ENCODE peak calls at places on chromosomes 12 and 14, in seven cellular contexts. One of them, this sample, is unnamed.

GRCh38 chr12:96034631-96035282 is 630 bp downstream of the LTA4H start:
- DNase-seq in tibial artery: peak
- DNase-seq in heart left ventricle: peak
- DNase-seq in hepatocyte: peak
- DNase-seq in adrenal gland: peak
- DNase-seq in stomach: no peak
- DNase-seq in body of pancreas: peak
- DNase-seq in this sample: no peak

GRCh38 chr14:64463198-64463597 is 2.1 kb upstream of the AKAP5 start:
- DNase-seq in tibial artery: no peak
- DNase-seq in heart left ventricle: no peak
- DNase-seq in hepatocyte: no peak
- DNase-seq in adrenal gland: no peak
- DNase-seq in stomach: no peak
- DNase-seq in body of pancreas: no peak
- DNase-seq in this sample: no peak

GRCh38 chr12:70448371-70448770 is 82.3 kb downstream of the KCNMB4 start:
- DNase-seq in tibial artery: no peak
- DNase-seq in heart left ventricle: no peak
- DNase-seq in hepatocyte: no peak
- DNase-seq in adrenal gland: no peak
- DNase-seq in stomach: no peak
- DNase-seq in body of pancreas: no peak
- DNase-seq in this sample: no peak

GRCh38 chr12:103012884-103013283 is 55.4 kb downstream of the ASCL1 start:
- DNase-seq in tibial artery: no peak
- DNase-seq in heart left ventricle: no peak
- DNase-seq in hepatocyte: no peak
- DNase-seq in adrenal gland: no peak
- DNase-seq in stomach: no peak
- DNase-seq in body of pancreas: no peak
- DNase-seq in this sample: no peak

GRCh38 chr14:38208825-38209562 is 1.3 kb downstream of the SSTR1 start:
- DNase-seq in tibial artery: peak
- DNase-seq in heart left ventricle: no peak
- DNase-seq in hepatocyte: peak
- DNase-seq in adrenal gland: no peak
- DNase-seq in stomach: peak
- DNase-seq in body of pancreas: peak
- DNase-seq in this sample: peak

GRCh38 chr12:57546438-57547365 is at the start of gene DCTN2:
- DNase-seq in tibial artery: peak
- DNase-seq in heart left ventricle: peak
- DNase-seq in hepatocyte: peak
- DNase-seq in adrenal gland: peak
- DNase-seq in stomach: peak
- DNase-seq in body of pancreas: peak
- DNase-seq in this sample: peak

GRCh38 chr14:35406811-35407630 is 2.5 kb upstream of the NFKBIA start:
- DNase-seq in tibial artery: no peak
- DNase-seq in heart left ventricle: no peak
- DNase-seq in hepatocyte: peak
- DNase-seq in adrenal gland: no peak
- DNase-seq in stomach: no peak
- DNase-seq in body of pancreas: peak
- DNase-seq in this sample: no peak

GRCh38 chr12:42482820-42483533 is 106.6 kb downstream of the PRICKLE1 start:
- DNase-seq in tibial artery: peak
- DNase-seq in heart left ventricle: peak
- DNase-seq in hepatocyte: peak
- DNase-seq in adrenal gland: peak
- DNase-seq in stomach: peak
- DNase-seq in body of pancreas: peak
- DNase-seq in this sample: peak

GRCh38 chr12:49548822-49549648 is 10.2 kb downstream of the KCNH3 start:
- DNase-seq in tibial artery: no peak
- DNase-seq in heart left ventricle: peak
- DNase-seq in hepatocyte: peak
- DNase-seq in adrenal gland: no peak
- DNase-seq in stomach: peak
- DNase-seq in body of pancreas: no peak
- DNase-seq in this sample: no peak

GRCh38 chr12:105020241-105020962 is 34.3 kb downstream of the NOPCHAP1 start:
- DNase-seq in tibial artery: no peak
- DNase-seq in heart left ventricle: no peak
- DNase-seq in hepatocyte: no peak
- DNase-seq in adrenal gland: no peak
- DNase-seq in stomach: no peak
- DNase-seq in body of pancreas: no peak
- DNase-seq in this sample: no peak

GRCh38 chr14:105497671-105498429 is 6.8 kb downstream of the TEDC1 start:
- DNase-seq in tibial artery: no peak
- DNase-seq in heart left ventricle: no peak
- DNase-seq in hepatocyte: no peak
- DNase-seq in adrenal gland: no peak
- DNase-seq in stomach: no peak
- DNase-seq in body of pancreas: no peak
- DNase-seq in this sample: peak

GRCh38 chr12:89353823-89354629 is 1.7 kb upstream of the DUSP6 start:
- DNase-seq in tibial artery: peak
- DNase-seq in heart left ventricle: peak
- DNase-seq in hepatocyte: peak
- DNase-seq in adrenal gland: peak
- DNase-seq in stomach: peak
- DNase-seq in body of pancreas: peak
- DNase-seq in this sample: peak

GRCh38 chr12:64457036-64457435 is 5.1 kb downstream of the TBK1 start:
- DNase-seq in tibial artery: no peak
- DNase-seq in heart left ventricle: no peak
- DNase-seq in hepatocyte: peak
- DNase-seq in adrenal gland: no peak
- DNase-seq in stomach: no peak
- DNase-seq in body of pancreas: no peak
- DNase-seq in this sample: no peak

GRCh38 chr12:64609543-64610091 is 678 bp upstream of the RASSF3 start:
- DNase-seq in tibial artery: no peak
- DNase-seq in heart left ventricle: no peak
- DNase-seq in hepatocyte: peak
- DNase-seq in adrenal gland: no peak
- DNase-seq in stomach: no peak
- DNase-seq in body of pancreas: no peak
- DNase-seq in this sample: no peak

GRCh38 chr12:16605666-16606116 is 271 bp downstream of the LMO3 start:
- DNase-seq in tibial artery: peak
- DNase-seq in heart left ventricle: no peak
- DNase-seq in hepatocyte: no peak
- DNase-seq in adrenal gland: no peak
- DNase-seq in stomach: no peak
- DNase-seq in body of pancreas: peak
- DNase-seq in this sample: no peak

GRCh38 chr14:62645649-62646048 is 399.6 kb downstream of the KCNH5 start:
- DNase-seq in tibial artery: no peak
- DNase-seq in heart left ventricle: no peak
- DNase-seq in hepatocyte: no peak
- DNase-seq in adrenal gland: no peak
- DNase-seq in stomach: no peak
- DNase-seq in body of pancreas: no peak
- DNase-seq in this sample: no peak

GRCh38 chr12:64036414-64036813 is 185.7 kb downstream of the KICS2 start:
- DNase-seq in tibial artery: no peak
- DNase-seq in heart left ventricle: no peak
- DNase-seq in hepatocyte: no peak
- DNase-seq in adrenal gland: no peak
- DNase-seq in stomach: no peak
- DNase-seq in body of pancreas: no peak
- DNase-seq in this sample: no peak

GRCh38 chr14:98955741-98956070 is 316.3 kb downstream of the BCL11B start:
- DNase-seq in tibial artery: no peak
- DNase-seq in heart left ventricle: no peak
- DNase-seq in hepatocyte: no peak
- DNase-seq in adrenal gland: no peak
- DNase-seq in stomach: no peak
- DNase-seq in body of pancreas: no peak
- DNase-seq in this sample: no peak

GRCh38 chr14:96584199-96584906 is 82.2 kb downstream of the PAPOLA start:
- DNase-seq in tibial artery: no peak
- DNase-seq in heart left ventricle: no peak
- DNase-seq in hepatocyte: peak
- DNase-seq in adrenal gland: peak
- DNase-seq in stomach: no peak
- DNase-seq in body of pancreas: peak
- DNase-seq in this sample: no peak

GRCh38 chr14:30638926-30639325 is 16.8 kb downstream of the SCFD1 start:
- DNase-seq in tibial artery: no peak
- DNase-seq in heart left ventricle: no peak
- DNase-seq in hepatocyte: no peak
- DNase-seq in adrenal gland: no peak
- DNase-seq in stomach: no peak
- DNase-seq in body of pancreas: no peak
- DNase-seq in this sample: no peak

GRCh38 chr12:50581226-50582184 is 76.7 kb downstream of the DIP2B start:
- DNase-seq in tibial artery: no peak
- DNase-seq in heart left ventricle: no peak
- DNase-seq in hepatocyte: no peak
- DNase-seq in adrenal gland: no peak
- DNase-seq in stomach: no peak
- DNase-seq in body of pancreas: no peak
- DNase-seq in this sample: no peak

GRCh38 chr14:65258391-65258790 is 154.1 kb upstream of the FUT8 start:
- DNase-seq in tibial artery: no peak
- DNase-seq in heart left ventricle: no peak
- DNase-seq in hepatocyte: no peak
- DNase-seq in adrenal gland: no peak
- DNase-seq in stomach: no peak
- DNase-seq in body of pancreas: no peak
- DNase-seq in this sample: no peak

GRCh38 chr14:57533214-57533613 is 39.6 kb upstream of the CCDC198 start:
- DNase-seq in tibial artery: no peak
- DNase-seq in heart left ventricle: no peak
- DNase-seq in hepatocyte: peak
- DNase-seq in adrenal gland: no peak
- DNase-seq in stomach: no peak
- DNase-seq in body of pancreas: peak
- DNase-seq in this sample: no peak

GRCh38 chr14:33692762-33693161 is 258.1 kb downstream of the EGLN3 start:
- DNase-seq in tibial artery: no peak
- DNase-seq in heart left ventricle: no peak
- DNase-seq in hepatocyte: no peak
- DNase-seq in adrenal gland: no peak
- DNase-seq in stomach: no peak
- DNase-seq in body of pancreas: no peak
- DNase-seq in this sample: no peak
- H3K27ac ChIP-seq in tibial artery: peak
- H3K27ac ChIP-seq in heart left ventricle: no peak
- H3K27ac ChIP-seq in hepatocyte: no peak
- H3K27ac ChIP-seq in adrenal gland: no peak
- H3K27ac ChIP-seq in stomach: no peak
- H3K27ac ChIP-seq in body of pancreas: no peak
- H3K27ac ChIP-seq in this sample: no peak

GRCh38 chr14:100679707-100680438 is 46.8 kb upstream of the DLK1 start:
- DNase-seq in tibial artery: no peak
- DNase-seq in heart left ventricle: peak
- DNase-seq in hepatocyte: peak
- DNase-seq in adrenal gland: peak
- DNase-seq in stomach: no peak
- DNase-seq in body of pancreas: peak
- DNase-seq in this sample: peak
- TF ChIP-seq CTCF in tibial artery: no peak
- TF ChIP-seq CTCF in heart left ventricle: no peak
- TF ChIP-seq CTCF in hepatocyte: peak
- TF ChIP-seq CTCF in adrenal gland: no peak
- TF ChIP-seq CTCF in stomach: no peak
- TF ChIP-seq CTCF in body of pancreas: no peak
- TF ChIP-seq CTCF in this sample: no peak

GRCh38 chr14:102150083-102150482 is 10.4 kb downstream of the WDR20 start:
- DNase-seq in tibial artery: no peak
- DNase-seq in heart left ventricle: no peak
- DNase-seq in hepatocyte: no peak
- DNase-seq in adrenal gland: no peak
- DNase-seq in stomach: no peak
- DNase-seq in body of pancreas: no peak
- DNase-seq in this sample: no peak

GRCh38 chr14:102150636-102151195 is 11.0 kb downstream of the WDR20 start:
- DNase-seq in tibial artery: no peak
- DNase-seq in heart left ventricle: no peak
- DNase-seq in hepatocyte: peak
- DNase-seq in adrenal gland: no peak
- DNase-seq in stomach: no peak
- DNase-seq in body of pancreas: no peak
- DNase-seq in this sample: no peak

GRCh38 chr14:102157346-102157745 is 17.6 kb downstream of the WDR20 start:
- DNase-seq in tibial artery: no peak
- DNase-seq in heart left ventricle: no peak
- DNase-seq in hepatocyte: no peak
- DNase-seq in adrenal gland: no peak
- DNase-seq in stomach: no peak
- DNase-seq in body of pancreas: no peak
- DNase-seq in this sample: no peak

GRCh38 chr14:102155150-102155549 is 15.5 kb downstream of the WDR20 start:
- DNase-seq in tibial artery: no peak
- DNase-seq in heart left ventricle: no peak
- DNase-seq in hepatocyte: peak
- DNase-seq in adrenal gland: no peak
- DNase-seq in stomach: no peak
- DNase-seq in body of pancreas: no peak
- DNase-seq in this sample: no peak

DNA sequence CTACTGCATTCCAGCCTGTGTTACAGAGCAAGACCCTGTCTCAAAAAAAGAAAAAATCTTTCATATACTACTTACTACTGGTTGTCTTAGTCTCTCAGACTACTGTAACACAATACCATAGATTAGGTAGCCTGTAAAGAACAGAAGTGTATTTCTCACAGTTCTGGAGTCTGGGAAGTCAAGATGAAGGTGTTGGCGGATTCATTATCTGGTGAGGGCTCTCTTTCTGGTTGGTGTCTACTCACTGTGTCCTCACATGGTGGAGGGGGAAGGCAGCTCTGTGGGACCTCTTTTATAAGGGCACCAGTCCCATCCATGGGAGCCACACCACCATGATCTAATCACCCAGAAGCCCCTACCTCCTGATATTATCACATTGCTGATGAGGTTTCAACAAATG is 14.4 kb downstream of the WDR20 start:
- DNase-seq in tibial artery: no peak
- DNase-seq in heart left ventricle: no peak
- DNase-seq in hepatocyte: no peak
- DNase-seq in adrenal gland: no peak
- DNase-seq in stomach: no peak
- DNase-seq in body of pancreas: no peak
- DNase-seq in this sample: no peak
- H3K27ac ChIP-seq in tibial artery: no peak
- H3K27ac ChIP-seq in heart left ventricle: no peak
- H3K27ac ChIP-seq in hepatocyte: peak
- H3K27ac ChIP-seq in adrenal gland: no peak
- H3K27ac ChIP-seq in stomach: no peak
- H3K27ac ChIP-seq in body of pancreas: no peak
- H3K27ac ChIP-seq in this sample: no peak

DNA sequence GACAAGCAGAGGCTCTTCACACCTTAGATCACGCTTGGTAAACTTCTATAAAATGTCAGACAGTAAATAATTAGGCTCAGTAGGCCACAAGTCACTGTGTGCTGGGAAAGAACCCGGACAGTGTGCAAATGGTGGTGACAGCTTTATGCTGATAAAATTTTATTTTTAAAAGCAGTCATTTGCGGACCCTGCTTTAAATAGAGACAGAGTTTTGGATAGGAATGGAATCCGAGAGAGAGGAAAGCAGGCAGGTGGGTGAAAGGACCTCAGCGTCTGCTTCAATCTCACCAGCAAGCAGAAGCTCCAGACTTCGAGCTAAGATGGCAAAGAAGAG is 21.4 kb downstream of the ANKLE2 start:
- DNase-seq in tibial artery: no peak
- DNase-seq in heart left ventricle: no peak
- DNase-seq in hepatocyte: no peak
- DNase-seq in adrenal gland: no peak
- DNase-seq in stomach: no peak
- DNase-seq in body of pancreas: no peak
- DNase-seq in this sample: no peak
- TF ChIP-seq CTCF in tibial artery: no peak
- TF ChIP-seq CTCF in heart left ventricle: no peak
- TF ChIP-seq CTCF in hepatocyte: no peak
- TF ChIP-seq CTCF in adrenal gland: no peak
- TF ChIP-seq CTCF in stomach: no peak
- TF ChIP-seq CTCF in body of pancreas: no peak
- TF ChIP-seq CTCF in this sample: no peak